ENCODE peak calls at places on chromosomes 7 and 10, in five cellular contexts. G, T, D, O and P are unnamed samples.

GRCh38 chr10:2341298-2341697 is 604.0 kb upstream of the ADARB2 start:
- DNase-seq in G (no peak), D (no peak), O (no peak), T (no peak), P (no peak)

GRCh38 chr7:51950811-51951210 is 634.2 kb upstream of the COBL start:
- DNase-seq in D (no peak), O (peak), T (no peak), G (no peak), P (no peak)

GRCh38 chr7:117143580-117143979 is 179.3 kb downstream of the WNT2 start:
- DNase-seq in D (no peak), O (no peak), T (no peak), G (no peak), P (no peak)

GRCh38 chr7:103524042-103524907 is 78.3 kb upstream of the SLC26A5 start:
- DNase-seq in O (peak), D (peak), G (no peak), T (no peak), P (no peak)

GRCh38 chr10:19518632-19519031 is 297.6 kb upstream of the PLXDC2 start:
- DNase-seq in G (no peak), O (no peak), T (no peak), D (no peak), P (no peak)

GRCh38 chr10:91520657-91521056 is 110.5 kb downstream of the HECTD2 start:
- DNase-seq in G (no peak), D (no peak), O (no peak), T (no peak), P (no peak)

GRCh38 chr10:79929409-79929904 is 19.4 kb downstream of the SFTPD start:
- DNase-seq in G (no peak), O (peak), D (peak), T (peak), P (peak)

GRCh38 chr10:22022257-22023051 is 18.9 kb upstream of the DNAJC1 start:
- DNase-seq in G (no peak), T (no peak), O (peak), D (no peak), P (no peak)

GRCh38 chr10:87505366-87506113 is 847 bp downstream of the MINPP1 start:
- DNase-seq in G (no peak), O (peak), T (no peak), D (peak), P (no peak)

GRCh38 chr10:103649654-103650423 is 156.3 kb downstream of the NEURL1 start:
- DNase-seq in D (no peak), G (no peak), O (no peak), T (no peak), P (no peak)

GRCh38 chr10:123027861-123028260 is 19.1 kb downstream of the ACADSB start:
- DNase-seq in D (no peak), G (no peak), T (no peak), O (no peak), P (no peak)

DNA sequence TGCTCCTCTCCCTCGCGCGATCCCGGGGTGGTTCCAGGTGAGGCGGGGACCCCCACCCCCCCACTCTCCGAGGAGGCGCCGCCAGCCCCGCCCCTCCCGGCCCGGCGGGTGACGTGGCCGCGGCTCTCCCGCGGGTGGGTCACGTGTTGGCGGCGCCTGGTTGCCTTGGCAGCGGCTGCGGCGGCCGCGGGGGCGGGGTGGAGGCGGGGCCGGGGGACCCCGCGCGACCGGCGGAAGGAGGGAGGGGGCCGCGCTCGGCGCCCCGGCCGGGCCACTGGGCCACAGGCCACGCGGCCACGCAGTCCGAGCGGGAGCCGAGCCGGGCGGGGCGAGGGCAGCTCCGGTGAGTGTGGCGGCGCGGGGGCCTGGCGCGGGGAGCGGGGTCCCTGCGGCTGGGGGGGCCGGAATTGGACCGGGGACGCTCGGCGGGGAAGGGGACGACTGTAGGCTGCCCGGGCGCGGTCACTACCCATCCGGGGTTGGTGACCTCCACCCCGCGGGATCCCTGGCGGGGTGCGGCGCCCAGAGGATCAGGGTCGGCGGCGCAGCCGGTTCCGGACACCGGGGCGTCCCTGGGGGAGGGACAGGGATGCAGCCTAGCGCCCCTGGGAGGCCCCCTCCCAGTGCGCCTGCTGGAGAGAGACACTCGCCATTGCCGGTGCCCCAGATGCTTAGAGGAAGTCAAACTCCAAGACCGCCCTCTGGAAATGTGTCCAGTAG is at the start of gene ORAI2:
- DNase-seq in O (peak), G (no peak), T (no peak), D (peak), P (peak)
- TF ChIP-seq CTCF in O (no peak), G (no peak), T (no peak), D (no peak), P (no peak)

GRCh38 chr10:11875499-11876281 is 52.5 kb downstream of the PROSER2 start:
- DNase-seq in D (peak), T (no peak), O (no peak), G (no peak), P (peak)
- TF ChIP-seq EP300 in D (no peak), T (no peak), O (no peak), G (no peak), P (peak)

GRCh38 chr7:47827886-47828285 is 120.4 kb downstream of the PKD1L1 start:
- DNase-seq in O (no peak), G (no peak), T (no peak), D (no peak), P (no peak)

GRCh38 chr7:47827321-47827720 is 120.9 kb downstream of the PKD1L1 start:
- DNase-seq in T (no peak), O (no peak), G (no peak), D (no peak), P (no peak)

GRCh38 chr7:47833211-47833610 is 115.1 kb downstream of the PKD1L1 start:
- DNase-seq in D (no peak), O (no peak), G (no peak), T (no peak), P (no peak)

GRCh38 chr7:47832105-47832715 is 116.1 kb downstream of the PKD1L1 start:
- DNase-seq in D (no peak), O (no peak), G (no peak), T (no peak), P (no peak)

GRCh38 chr7:47830015-47830414 is 118.3 kb downstream of the PKD1L1 start:
- DNase-seq in D (no peak), O (no peak), G (no peak), T (no peak), P (no peak)
- TF ChIP-seq CTCF in D (no peak), O (no peak), G (no peak), T (no peak), P (no peak)

GRCh38 chr7:73865738-73866445 is 4.9 kb downstream of the TMEM270 start:
- DNase-seq in T (no peak), O (peak), D (peak), G (no peak), P (peak)
- TF ChIP-seq EP300 in T (no peak), O (peak), D (no peak), G (no peak), P (no peak)